ENCODE peak calls at places on chromosomes 13 and 19, in four cellular contexts. Q is A549, T is GM23338, N is HepG2. K is an unnamed sample.

GRCh38 chr19:40466219-40467006 is at the start of gene SPTBN4:
- DNase-seq in N (no peak), T (no peak), Q (no peak), K (no peak)

GRCh38 chr19:4988770-4989251 is 19.9 kb downstream of the KDM4B start:
- DNase-seq in N (no peak), T (no peak), Q (no peak), K (no peak)

GRCh38 chr19:45200614-45201013 is 22.0 kb downstream of the BLOC1S3 start:
- DNase-seq in Q (peak; percentile 74), N (peak; percentile 62), T (peak; percentile 83), K (peak; percentile 73)

GRCh38 chr19:6723108-6723618 is 2.7 kb upstream of the C3 start:
- DNase-seq in Q (peak; percentile 57), N (peak; percentile 93), T (peak; percentile 66), K (no peak)

GRCh38 chr13:101939370-101939769 is 462.5 kb downstream of the FGF14 start:
- DNase-seq in Q (no peak), N (no peak), T (no peak), K (no peak)

GRCh38 chr13:100156786-100157185 is 67.9 kb downstream of the PCCA start:
- DNase-seq in Q (no peak), N (no peak), T (no peak), K (no peak)

GRCh38 chr13:36850790-36851438 is 31.9 kb downstream of the RFXAP start:
- DNase-seq in T (peak; percentile 73), N (peak; percentile 23), Q (no peak), K (peak; percentile 8)

GRCh38 chr19:47323872-47324271 is 8.1 kb upstream of the C5AR2 start:
- DNase-seq in Q (no peak), T (no peak), N (no peak), K (no peak)

GRCh38 chr13:49716615-49717014 is 25.3 kb upstream of the EBPL start:
- DNase-seq in Q (no peak), T (peak; percentile 67), N (no peak), K (no peak)

GRCh38 chr19:23887642-23888041 is 27.0 kb upstream of the ZNF726 start:
- DNase-seq in N (peak; percentile 69), T (no peak), Q (peak; percentile 3), K (no peak)
- TF ChIP-seq JUNB in N (no peak), T (no peak), Q (no peak), K (no peak)

GRCh38 chr19:30421571-30421970 is 49.4 kb downstream of the ZNF536 start:
- DNase-seq in Q (no peak), T (no peak), N (no peak), K (no peak)

GRCh38 chr19:30420881-30421280 is 48.7 kb downstream of the ZNF536 start:
- DNase-seq in T (no peak), Q (no peak), N (no peak), K (no peak)

GRCh38 chr19:30425885-30426838 is 54.0 kb downstream of the ZNF536 start:
- DNase-seq in N (no peak), Q (no peak), T (no peak), K (no peak)

GRCh38 chr19:30426864-30427263 is 54.7 kb downstream of the ZNF536 start:
- DNase-seq in Q (no peak), T (no peak), N (no peak), K (no peak)

DNA sequence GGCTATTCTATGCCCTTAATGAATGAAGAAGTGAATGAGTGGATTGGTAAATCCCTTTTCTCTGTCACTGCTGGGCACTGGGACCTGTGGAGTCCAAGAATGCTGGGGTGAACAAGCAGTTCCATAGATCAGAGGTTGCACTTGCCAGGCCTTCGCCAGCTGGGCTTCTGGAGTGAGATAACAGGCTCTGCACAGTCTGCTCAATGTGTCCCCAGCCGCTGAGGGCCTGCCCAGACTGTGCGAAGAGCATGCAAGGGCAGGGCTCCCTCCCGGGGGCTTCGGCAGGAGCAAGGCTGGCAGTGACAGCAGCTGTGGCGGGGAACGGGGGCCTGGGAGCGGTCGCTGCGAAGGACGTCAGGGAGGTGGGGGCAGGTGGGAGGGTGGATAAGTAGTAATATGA is 51.3 kb downstream of the ZNF536 start:
- DNase-seq in T (no peak), Q (no peak), N (no peak), K (no peak)
- TF ChIP-seq JUNB in T (no peak), Q (no peak), N (no peak), K (no peak)

GRCh38 chr19:8831373-8831772 is 731 bp downstream of the ZNF558 start:
- DNase-seq in N (no peak), T (no peak), Q (no peak), K (no peak)
- TF ChIP-seq JUNB in N (no peak), T (no peak), Q (no peak), K (no peak)

GRCh38 chr19:48999481-49000325 is 6.0 kb downstream of the RUVBL2 start:
- DNase-seq in Q (peak; percentile 85), T (peak; percentile 92), N (no peak), K (peak; percentile 40)
- TF ChIP-seq JUNB in Q (no peak), T (no peak), N (no peak), K (no peak)

GRCh38 chr13:23714672-23715071 is 144.5 kb downstream of the TNFRSF19 start:
- DNase-seq in N (no peak), T (no peak), Q (no peak), K (no peak)

GRCh38 chr13:23718916-23719470 is 148.8 kb downstream of the TNFRSF19 start:
- DNase-seq in Q (no peak), T (no peak), N (peak; percentile 73), K (no peak)

GRCh38 chr13:23711355-23711754 is 141.1 kb downstream of the TNFRSF19 start:
- DNase-seq in Q (no peak), N (no peak), T (no peak), K (no peak)

GRCh38 chr13:23715092-23715761 is 145.0 kb downstream of the TNFRSF19 start:
- DNase-seq in N (peak; percentile 28), Q (no peak), T (peak; percentile 21), K (no peak)

GRCh38 chr13:23715762-23716235 is 145.6 kb downstream of the TNFRSF19 start:
- DNase-seq in T (peak; percentile 74), Q (peak; percentile 38), N (peak; percentile 62), K (peak; percentile 62)
- TF ChIP-seq JUNB in T (no peak), Q (no peak), N (no peak), K (no peak)

GRCh38 chr13:77703426-77703825 is 5.9 kb downstream of the SLAIN1 start:
- DNase-seq in Q (no peak), N (no peak), T (no peak), K (no peak)
- TF ChIP-seq JUNB in Q (no peak), N (no peak), T (no peak), K (no peak)

DNA sequence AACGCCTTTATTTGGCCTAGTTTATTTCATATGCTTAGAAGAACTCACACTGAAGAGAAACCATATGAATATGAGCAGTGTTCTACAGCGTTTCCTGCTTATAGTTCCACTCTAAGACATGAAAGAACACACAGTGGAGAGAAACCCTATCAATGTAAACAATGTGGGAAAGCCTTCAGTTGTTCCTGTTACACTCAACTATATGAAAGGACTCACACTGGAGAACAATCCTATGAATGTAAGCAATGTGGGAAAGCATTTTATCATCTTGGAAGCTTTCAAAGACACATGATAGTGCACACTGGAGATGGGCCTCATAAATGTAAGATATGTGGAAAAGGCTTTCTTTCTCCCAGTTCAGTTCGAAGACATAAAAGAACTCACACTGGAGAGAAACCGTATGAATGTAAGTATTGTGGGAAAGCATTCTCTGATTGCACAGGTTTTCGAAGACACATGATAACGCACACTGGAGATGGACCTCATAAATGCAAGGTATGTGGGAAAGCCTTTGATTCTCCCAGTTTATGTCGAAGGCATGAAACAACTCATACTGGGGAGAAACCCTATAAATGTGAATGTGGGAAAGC is 13.7 kb downstream of the ZNF441 start:
- DNase-seq in N (no peak), T (no peak), Q (no peak), K (no peak)
- TF ChIP-seq JUNB in N (no peak), T (no peak), Q (no peak), K (no peak)